ENCODE peak calls at places on chromosomes 3 and 15, in ten cellular contexts. Z is fibroblast of lung, T is psoas muscle, D is testis, E is AG04450, A is stomach, X is endodermal cell, Q is PC-9, W is heart right ventricle, Y is A673. G is an unnamed sample. For H3K9me3, the result is how much of the 10 kb centered on the place peaks cover.

GRCh38 chr15:26391556-26392229 is 381.2 kb downstream of the GABRB3 start:
- DNase-seq in Z (no peak), T (no peak), D (no peak), E (no peak), A (no peak), X (no peak), Q (no peak), W (no peak), Y (no peak), G (no peak)

GRCh38 chr3:101643861-101644613 is 32.9 kb downstream of the ZBTB11 start:
- DNase-seq in Z (peak), T (no peak), D (no peak), E (peak), A (no peak), X (no peak), Q (peak), W (no peak), Y (peak), G (no peak)

GRCh38 chr3:151976211-151977050 is 103.0 kb downstream of the SUCNR1 start:
- DNase-seq in Z (peak), T (no peak), D (no peak), E (peak), A (no peak), X (no peak), Q (peak), W (no peak), Y (peak), G (no peak)

GRCh38 chr3:179503640-179504039 is 52.4 kb upstream of the GNB4 start:
- DNase-seq in Z (no peak), T (no peak), D (no peak), E (no peak), A (no peak), X (no peak), Q (no peak), W (no peak), Y (peak), G (no peak)

GRCh38 chr3:188656196-188656982 is 502.4 kb downstream of the LPP start:
- DNase-seq in Z (peak), T (no peak), D (no peak), E (no peak), A (no peak), X (no peak), Q (no peak), W (no peak), Y (no peak), G (no peak)

GRCh38 chr3:102510663-102511062 is 75.8 kb downstream of the ZPLD1 start:
- DNase-seq in Z (peak), T (no peak), D (no peak), E (no peak), A (no peak), X (no peak), Q (no peak), W (no peak), Y (peak), G (no peak)

GRCh38 chr15:80436511-80437307 is 32.5 kb downstream of the ARNT2 start:
- DNase-seq in Z (peak), T (no peak), D (no peak), E (no peak), A (peak), X (no peak), Q (peak), W (no peak), Y (no peak), G (no peak)

GRCh38 chr3:37988931-37989525 is 1.6 kb upstream of the VILL start:
- DNase-seq in Z (no peak), T (no peak), D (no peak), E (no peak), A (no peak), X (peak), Q (no peak), W (no peak), Y (no peak), G (no peak)

GRCh38 chr3:12973827-12974226 is 99.4 kb downstream of the IQSEC1 start:
- DNase-seq in Z (no peak), T (no peak), D (no peak), E (no peak), A (no peak), X (no peak), Q (no peak), W (no peak), Y (no peak), G (no peak)

GRCh38 chr15:85759391-85759790 is 35.3 kb downstream of the KLHL25 start:
- DNase-seq in Z (no peak), T (no peak), D (peak), E (no peak), A (peak), X (no peak), Q (no peak), W (peak), Y (no peak), G (no peak)

GRCh38 chr3:139530717-139531116 is 8.8 kb downstream of the RBP1 start:
- DNase-seq in Z (no peak), T (no peak), D (no peak), E (no peak), A (no peak), X (no peak), Q (no peak), W (no peak), Y (no peak), G (no peak)

GRCh38 chr3:197331131-197331530 is 32.7 kb upstream of the DLG1 start:
- DNase-seq in Z (no peak), T (no peak), D (no peak), E (no peak), A (no peak), X (peak), Q (no peak), W (no peak), Y (peak), G (no peak)

GRCh38 chr3:69107841-69108240 is 14.6 kb downstream of the LMOD3 start:
- DNase-seq in Z (no peak), T (no peak), D (no peak), E (no peak), A (no peak), X (no peak), Q (no peak), W (no peak), Y (peak), G (peak)

GRCh38 chr3:38738630-38739395 is 77.2 kb downstream of the SCN10A start:
- DNase-seq in Z (peak), T (no peak), D (peak), E (no peak), A (no peak), X (peak), Q (no peak), W (peak), Y (peak), G (peak)

GRCh38 chr3:61894988-61895935 is 333.9 kb downstream of the PTPRG start:
- DNase-seq in Z (peak), T (no peak), D (peak), E (peak), A (peak), X (no peak), Q (peak), W (peak), Y (peak), G (peak)

GRCh38 chr3:131036200-131036816 is 9.6 kb downstream of the NEK11 start:
- DNase-seq in Z (peak), T (no peak), D (no peak), E (peak), A (no peak), X (no peak), Q (peak), W (no peak), Y (no peak), G (no peak)

GRCh38 chr3:64612082-64612860 is 75.5 kb downstream of the ADAMTS9 start:
- DNase-seq in Z (peak), T (no peak), D (peak), E (no peak), A (no peak), X (no peak), Q (no peak), W (peak), Y (no peak), G (peak)

GRCh38 chr3:89300519-89300918 is 193.1 kb downstream of the EPHA3 start:
- DNase-seq in Z (peak), T (no peak), D (no peak), E (no peak), A (no peak), X (no peak), Q (no peak), W (no peak), Y (peak), G (no peak)

GRCh38 chr3:125440559-125440955 is 65.4 kb upstream of the ZNF148 start:
- DNase-seq in Z (no peak), T (no peak), D (no peak), E (no peak), A (peak), X (peak), Q (no peak), W (no peak), Y (no peak), G (no peak)
- H3K4me3 ChIP-seq in Z (no peak), T (no peak), D (no peak), E (no peak), A (no peak), X (no peak), Q (no peak), W (no peak), Y (no peak), G (no peak)

DNA sequence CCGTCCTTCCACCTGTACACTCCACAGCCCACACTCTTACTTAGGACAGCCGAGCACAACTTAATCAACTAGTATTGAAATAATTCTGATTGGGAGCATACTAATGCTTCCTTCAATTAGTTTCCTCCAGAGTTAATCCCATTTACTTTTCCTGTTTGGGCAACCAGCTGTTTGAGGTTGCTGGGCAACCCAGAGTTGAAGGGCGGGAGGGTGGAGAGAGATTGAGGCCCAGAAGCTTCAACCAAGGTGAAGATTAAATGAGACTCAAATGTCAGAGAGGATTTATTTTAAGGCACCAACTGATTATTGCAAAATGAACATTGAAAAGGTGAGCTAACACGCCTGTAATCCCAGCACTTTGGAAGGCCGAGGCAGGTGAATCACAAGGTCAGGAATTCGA is 428.5 kb upstream of the SEMA6D start:
- DNase-seq in Z (no peak), T (no peak), D (no peak), E (no peak), A (no peak), X (peak), Q (no peak), W (no peak), Y (peak), G (peak)
- H3K9me3 ChIP-seq in Z (under half), T (under half), D (under half), E (under half), A (under half), X (under half), Q (under half), W (under half), Y (under half), G (under half)

GRCh38 chr15:91593081-91593480 is 260.4 kb upstream of the SLCO3A1 start:
- DNase-seq in Z (peak), T (no peak), D (no peak), E (no peak), A (no peak), X (no peak), Q (no peak), W (no peak), Y (no peak), G (no peak)

GRCh38 chr15:91592586-91592985 is 260.9 kb upstream of the SLCO3A1 start:
- DNase-seq in Z (no peak), T (no peak), D (no peak), E (no peak), A (no peak), X (no peak), Q (no peak), W (no peak), Y (no peak), G (no peak)

GRCh38 chr15:91586542-91586941 is 267.0 kb upstream of the SLCO3A1 start:
- DNase-seq in Z (no peak), T (no peak), D (no peak), E (no peak), A (no peak), X (no peak), Q (no peak), W (no peak), Y (no peak), G (no peak)

GRCh38 chr15:91593653-91594052 is 259.9 kb upstream of the SLCO3A1 start:
- DNase-seq in Z (no peak), T (no peak), D (no peak), E (no peak), A (no peak), X (no peak), Q (no peak), W (no peak), Y (no peak), G (no peak)

GRCh38 chr15:91589360-91589759 is 264.1 kb upstream of the SLCO3A1 start:
- DNase-seq in Z (no peak), T (no peak), D (no peak), E (no peak), A (no peak), X (no peak), Q (no peak), W (no peak), Y (no peak), G (no peak)
- TF ChIP-seq CTCF in Z (no peak), T (no peak), D (no peak), E (peak), A (no peak), X (peak), Q (peak), W (no peak), Y (no peak), G (no peak)

GRCh38 chr15:66941231-66941711 is 124.1 kb upstream of the SMAD3 start:
- DNase-seq in Z (no peak), T (no peak), D (no peak), E (no peak), A (no peak), X (peak), Q (no peak), W (no peak), Y (no peak), G (no peak)
- H3K4me3 ChIP-seq in Z (peak), T (no peak), D (no peak), E (no peak), A (no peak), X (no peak), Q (no peak), W (no peak), Y (no peak), G (no peak)

GRCh38 chr3:118181274-118181673 is 853.4 kb downstream of the IGSF11 start:
- DNase-seq in Z (no peak), T (no peak), D (no peak), E (no peak), A (no peak), X (no peak), Q (no peak), W (no peak), Y (no peak), G (no peak)

DNA sequence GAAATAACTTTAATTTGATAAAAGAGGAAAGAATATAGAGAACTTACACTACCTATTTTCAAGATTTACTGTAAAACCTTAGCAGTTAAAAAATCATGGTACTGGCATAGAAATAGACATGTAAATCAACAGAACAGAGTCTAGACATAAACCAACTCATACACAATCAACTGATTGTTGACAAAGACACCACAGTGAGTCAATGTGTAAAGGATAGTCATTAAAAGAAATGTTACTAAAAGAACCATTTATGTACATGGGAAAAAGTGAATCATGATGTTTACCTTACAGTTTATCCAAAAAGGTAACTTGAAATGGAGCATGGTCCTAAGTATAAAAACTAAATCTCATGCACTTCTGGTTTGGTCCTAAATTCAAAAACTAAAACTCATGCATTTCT is 847.4 kb downstream of the IGSF11 start:
- DNase-seq in Z (no peak), T (no peak), D (no peak), E (no peak), A (no peak), X (no peak), Q (no peak), W (no peak), Y (no peak), G (no peak)
- H3K9me3 ChIP-seq in Z (under half), T (under half), D (under half), E (under half), A (under half), X (under half), Q (under half), W (under half), Y (under half), G (under half)

GRCh38 chr15:70636540-70637165 is 126.7 kb downstream of the UACA start:
- DNase-seq in Z (peak), T (no peak), D (no peak), E (no peak), A (no peak), X (peak), Q (no peak), W (no peak), Y (peak), G (no peak)
- TF ChIP-seq CTCF in Z (peak), T (no peak), D (no peak), E (peak), A (no peak), X (peak), Q (peak), W (peak), Y (peak), G (peak)

G was measured in WERI-Rb-1.